ENCODE peak calls at places on chromosomes 6 and 20, in nine cellular contexts. R, A, P, Y, N, H, W, F and C are unnamed samples.

GRCh38 chr6:111824608-111825337 is 48.5 kb downstream of the FYN start:
- DNase-seq in Y (no peak), R (no peak), P (no peak), H (no peak), A (no peak), F (no peak), N (no peak), W (no peak), C (no peak)

GRCh38 chr6:43269273-43270007 is 26.2 kb downstream of the TTBK1 start:
- DNase-seq in F (no peak), Y (no peak), P (no peak), H (no peak), A (no peak), N (no peak), R (no peak), W (peak; percentile 31), C (no peak)

GRCh38 chr20:43824699-43825402 is 89.8 kb upstream of the TOX2 start:
- DNase-seq in A (peak; percentile 65), H (no peak), P (no peak), F (peak; percentile 16), R (peak; percentile 57), Y (peak; percentile 44), W (no peak), N (no peak), C (no peak)

GRCh38 chr6:73712536-73712935 is 16.5 kb downstream of the CD109 start:
- DNase-seq in W (no peak), H (no peak), F (no peak), A (no peak), N (no peak), R (no peak), Y (no peak), P (no peak), C (no peak)

GRCh38 chr20:3670511-3670910 is 7.3 kb upstream of the GFRA4 start:
- DNase-seq in R (peak; percentile 17), P (no peak), F (no peak), A (peak; percentile 8), N (peak; percentile 47), H (no peak), W (no peak), Y (no peak), C (no peak)

GRCh38 chr20:2713285-2713684 is 20.7 kb downstream of the EBF4 start:
- DNase-seq in R (no peak), F (no peak), A (peak; percentile 26), Y (no peak), P (no peak), W (no peak), N (no peak), H (no peak), C (no peak)

GRCh38 chr6:134308800-134309199 is 9.1 kb downstream of the SGK1 start:
- DNase-seq in W (no peak), A (no peak), R (no peak), F (no peak), N (no peak), Y (no peak), H (no peak), P (no peak), C (peak; percentile 39)

GRCh38 chr6:152299336-152299735 is 337.8 kb downstream of the SYNE1 start:
- DNase-seq in Y (no peak), F (no peak), W (no peak), R (no peak), A (no peak), H (no peak), N (no peak), P (no peak), C (no peak)

GRCh38 chr20:57470212-57470522 is 54.8 kb downstream of the CTCFL start:
- DNase-seq in Y (no peak), P (no peak), N (no peak), W (no peak), F (no peak), A (no peak), H (no peak), R (no peak), C (no peak)

GRCh38 chr20:46708172-46708860 is 1.1 kb upstream of the SLC2A10 start:
- DNase-seq in N (no peak), H (no peak), Y (no peak), W (no peak), A (no peak), R (no peak), F (no peak), P (no peak), C (no peak)

GRCh38 chr20:5680227-5680626 is 70.0 kb upstream of the SHLD1 start:
- DNase-seq in W (no peak), F (no peak), Y (no peak), N (no peak), H (peak; percentile 31), R (peak; percentile 37), P (no peak), A (no peak), C (no peak)

GRCh38 chr6:17418281-17419188 is 25.1 kb downstream of the CAP2 start:
- DNase-seq in A (no peak), W (no peak), R (peak; percentile 53), P (no peak), Y (no peak), F (no peak), N (no peak), H (no peak), C (no peak)

GRCh38 chr6:163461696-163462095 is 47.2 kb downstream of the QKI start:
- DNase-seq in W (no peak), H (no peak), R (peak; percentile 11), Y (no peak), N (no peak), A (no peak), F (no peak), P (no peak), C (no peak)

GRCh38 chr6:14121936-14122344 is 4.4 kb downstream of the CD83 start:
- DNase-seq in A (no peak), N (no peak), W (no peak), Y (no peak), R (no peak), H (no peak), P (peak; percentile 11), F (no peak), C (no peak)

GRCh38 chr6:168865-169455 is 123.3 kb upstream of the DUSP22 start:
- DNase-seq in P (no peak), A (peak; percentile 61), R (peak; percentile 72), Y (no peak), F (no peak), W (no peak), H (peak; percentile 54), N (peak; percentile 16), C (no peak)

GRCh38 chr20:12098411-12098810 is 180.7 kb downstream of the BTBD3 start:
- DNase-seq in R (no peak), Y (no peak), W (no peak), A (no peak), F (no peak), N (no peak), P (no peak), H (no peak), C (no peak)

GRCh38 chr6:142300302-142300701 is 1.5 kb upstream of the ADGRG6 start:
- DNase-seq in H (no peak), N (no peak), Y (no peak), R (peak; percentile 26), A (no peak), P (no peak), W (no peak), F (no peak), C (no peak)

GRCh38 chr6:44009425-44010321 is 117.6 kb downstream of the MRPL14 start:
- DNase-seq in R (peak; percentile 44), W (no peak), P (no peak), F (no peak), A (no peak), N (peak; percentile 76), H (no peak), Y (no peak), C (no peak)

GRCh38 chr6:52417675-52418111 is 2.4 kb upstream of the EFHC1 start:
- DNase-seq in H (peak; percentile 21), A (no peak), R (peak; percentile 88), Y (no peak), P (no peak), W (no peak), F (no peak), N (peak; percentile 70), C (no peak)

GRCh38 chr6:54892831-54893230 is 46.3 kb downstream of the FAM83B start:
- DNase-seq in N (no peak), Y (no peak), H (peak; percentile 61), A (no peak), R (peak; percentile 87), F (no peak), W (no peak), P (no peak), C (no peak)

GRCh38 chr6:20497200-20497820 is 36.9 kb upstream of the CDKAL1 start:
- DNase-seq in F (no peak), P (no peak), H (no peak), W (no peak), A (no peak), Y (no peak), N (no peak), R (peak; percentile 45), C (no peak)

GRCh38 chr6:144411506-144412165 is 126.5 kb downstream of the UTRN start:
- DNase-seq in Y (no peak), N (no peak), A (no peak), F (no peak), H (no peak), W (no peak), P (no peak), R (peak; percentile 34), C (no peak)

GRCh38 chr6:167996424-167997199 is 859 bp upstream of the KIF25 start:
- DNase-seq in P (no peak), A (no peak), Y (no peak), R (no peak), N (no peak), H (no peak), W (no peak), F (peak; percentile 25), C (no peak)

GRCh38 chr6:133948472-133948871 is 4.6 kb upstream of the TBPL1 start:
- DNase-seq in Y (no peak), A (no peak), N (no peak), H (no peak), F (no peak), R (no peak), W (no peak), P (no peak), C (no peak)

GRCh38 chr6:100880149-100880900 is 804 bp downstream of the ASCC3 start:
- DNase-seq in W (no peak), R (peak; percentile 64), F (no peak), H (peak; percentile 20), P (no peak), Y (no peak), N (no peak), A (peak; percentile 19), C (no peak)

GRCh38 chr6:129943637-129944271 is 74.6 kb upstream of the L3MBTL3 start:
- DNase-seq in Y (no peak), P (no peak), R (no peak), A (no peak), H (no peak), N (no peak), W (no peak), F (no peak), C (no peak)

GRCh38 chr6:34242252-34243130 is 5.8 kb downstream of the HMGA1 start:
- DNase-seq in R (peak; percentile 51), F (no peak), H (no peak), A (no peak), W (no peak), N (no peak), Y (no peak), P (no peak), C (no peak)

GRCh38 chr6:113626470-113626869 is 230.7 kb upstream of the MARCKS start:
- DNase-seq in P (no peak), A (no peak), H (no peak), Y (no peak), R (no peak), W (no peak), N (no peak), F (no peak), C (no peak)

GRCh38 chr20:38141154-38141888 is 23.7 kb downstream of the TGM2 start:
- DNase-seq in R (no peak), A (no peak), H (no peak), Y (no peak), W (no peak), P (no peak), F (no peak), N (no peak), C (no peak)

GRCh38 chr6:130717657-130718056 is 109.5 kb upstream of the SMLR1 start:
- DNase-seq in P (no peak), R (no peak), Y (no peak), N (no peak), F (no peak), A (no peak), W (no peak), H (no peak), C (no peak)